ENCODE peak calls at places on chromosomes 3 and 15, in four cellular contexts. L is dorsolateral prefrontal cortex, T is cardiac fibroblast, O is cardiac muscle cell. U is an unnamed sample.

GRCh38 chr3:55688154-55688553 is 201.0 kb upstream of the WNT5A start:
- DNase-seq in L (no peak), T (no peak), O (no peak), U (peak)

GRCh38 chr3:128274837-128275236 is 121.6 kb downstream of the EEFSEC start:
- DNase-seq in L (no peak), T (peak), O (peak), U (no peak)

GRCh38 chr3:149536429-149536828 is 61.9 kb downstream of the TM4SF4 start:
- DNase-seq in L (no peak), T (peak), O (peak), U (no peak)

GRCh38 chr15:92693922-92694331 is 38.4 kb upstream of the FAM174B start:
- DNase-seq in L (no peak), T (peak), O (peak), U (peak)

GRCh38 chr15:59292393-59292792 is 80.3 kb downstream of the MYO1E start:
- DNase-seq in L (peak), T (peak), O (peak), U (peak)

GRCh38 chr3:55951371-55951770 is 464.3 kb upstream of the WNT5A start:
- DNase-seq in L (no peak), T (no peak), O (no peak), U (no peak)

GRCh38 chr3:50660386-50660785 is 14.3 kb upstream of the DOCK3 start:
- DNase-seq in L (peak), T (no peak), O (no peak), U (no peak)

GRCh38 chr3:97823503-97824004 is 1.7 kb downstream of the CRYBG3 start:
- DNase-seq in L (no peak), T (peak), O (peak), U (peak)

GRCh38 chr3:155254445-155254844 is 39.0 kb downstream of the STRIT1 start:
- DNase-seq in L (no peak), T (no peak), O (no peak), U (no peak)

GRCh38 chr3:45865568-45865955 is 20.8 kb upstream of the CCR9 start:
- DNase-seq in L (no peak), T (no peak), O (no peak), U (no peak)

GRCh38 chr15:67152429-67152828 is 87.0 kb downstream of the SMAD3 start:
- DNase-seq in L (no peak), T (no peak), O (no peak), U (no peak)

GRCh38 chr3:46987485-46988401 is 8.3 kb downstream of the NBEAL2 start:
- DNase-seq in L (no peak), T (peak), O (peak), U (peak)

GRCh38 chr3:172939651-172940293 is 189.2 kb downstream of the ECT2 start:
- DNase-seq in L (no peak), T (peak), O (peak), U (no peak)

GRCh38 chr3:116059421-116060096 is 385.7 kb downstream of the LSAMP start:
- DNase-seq in L (no peak), T (peak), O (peak), U (no peak)

GRCh38 chr3:187271582-187271981 is 20.0 kb downstream of the MASP1 start:
- DNase-seq in L (no peak), T (no peak), O (no peak), U (no peak)

GRCh38 chr3:156429125-156429524 is 125.8 kb downstream of the SSR3 start:
- DNase-seq in L (no peak), T (no peak), O (no peak), U (no peak)

GRCh38 chr3:20060924-20061323 is 20.7 kb downstream of the KAT2B start:
- DNase-seq in L (no peak), T (peak), O (peak), U (no peak)

GRCh38 chr3:139281512-139282196 is 62.2 kb upstream of the MRPS22 start:
- DNase-seq in L (peak), T (no peak), O (no peak), U (no peak)

GRCh38 chr3:39067286-39067685 is 15.5 kb downstream of the WDR48 start:
- DNase-seq in L (no peak), T (peak), O (no peak), U (no peak)

GRCh38 chr3:29171583-29171990 is 109.3 kb upstream of the RBMS3 start:
- DNase-seq in L (no peak), T (peak), O (peak), U (peak)

GRCh38 chr15:99863527-99864198 is 130.4 kb upstream of the LYSMD4 start:
- DNase-seq in L (no peak), T (no peak), O (no peak), U (no peak)

GRCh38 chr3:129625071-129625874 is 18.8 kb upstream of the PLXND1 start:
- DNase-seq in L (peak), T (peak), O (no peak), U (no peak)

GRCh38 chr3:178714971-178715832 is 179.0 kb downstream of the KCNMB2 start:
- DNase-seq in L (no peak), T (no peak), O (no peak), U (peak)

GRCh38 chr15:67146214-67146613 is 80.8 kb downstream of the SMAD3 start:
- DNase-seq in L (no peak), T (peak), O (peak), U (no peak)

GRCh38 chr3:129525341-129525968 is 3.0 kb upstream of the RHO start:
- DNase-seq in L (no peak), T (peak), O (peak), U (peak)

GRCh38 chr3:38139191-38139590 is 730 bp downstream of the MYD88 start:
- DNase-seq in L (no peak), T (peak), O (no peak), U (no peak)

GRCh38 chr15:74727727-74728126 is 2.4 kb upstream of the CYP1A1 start:
- DNase-seq in L (no peak), T (no peak), O (no peak), U (no peak)

GRCh38 chr3:4750306-4751056 is 228.8 kb upstream of the BHLHE40 start:
- DNase-seq in L (peak), T (peak), O (no peak), U (peak)

GRCh38 chr3:4748127-4748526 is 231.1 kb upstream of the BHLHE40 start:
- DNase-seq in L (no peak), T (no peak), O (no peak), U (no peak)

GRCh38 chr3:4751057-4752051 is 227.9 kb upstream of the BHLHE40 start:
- DNase-seq in L (no peak), T (peak), O (peak), U (peak)

GRCh38 chr3:4748701-4749378 is 230.4 kb upstream of the BHLHE40 start:
- DNase-seq in L (no peak), T (no peak), O (no peak), U (peak)

GRCh38 chr3:4749567-4750002 is 229.7 kb upstream of the BHLHE40 start:
- DNase-seq in L (no peak), T (no peak), O (no peak), U (peak)
- H3K4me3 ChIP-seq in L (no peak), T (no peak), O (no peak), U (peak)

DNA sequence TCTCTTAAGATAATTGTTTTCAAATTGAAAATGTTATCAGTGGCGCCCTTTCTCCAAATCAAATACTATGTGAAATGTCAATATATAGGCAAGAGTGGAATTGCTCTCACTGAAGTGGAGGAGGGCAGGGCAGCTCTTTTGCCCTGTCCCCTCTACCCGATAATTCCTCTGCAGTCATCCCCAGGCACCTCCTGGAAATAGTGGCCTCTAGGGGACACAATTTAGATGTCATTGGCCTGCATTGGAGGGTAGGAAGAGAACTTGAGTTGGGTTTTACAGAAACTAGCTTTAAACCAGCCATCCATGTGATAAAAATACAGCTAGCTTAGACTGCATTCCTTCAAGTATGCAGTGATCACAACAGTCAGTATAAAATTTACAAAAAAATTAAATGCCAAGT is 288.9 kb downstream of the EDEM1 start:
- DNase-seq in L (no peak), T (no peak), O (no peak), U (no peak)
- TF ChIP-seq CTCF in L (no peak), T (no peak), O (no peak), U (no peak)

GRCh38 chr3:36894924-36895323 is 49.9 kb downstream of the TRANK1 start:
- DNase-seq in L (no peak), T (no peak), O (no peak), U (no peak)
- H3K4me3 ChIP-seq in L (no peak), T (no peak), O (no peak), U (no peak)

GRCh38 chr3:53230041-53230621 is 25.7 kb downstream of the TKT start:
- DNase-seq in L (no peak), T (no peak), O (no peak), U (no peak)
- TF ChIP-seq CTCF in L (no peak), T (no peak), O (no peak), U (peak)

DNA sequence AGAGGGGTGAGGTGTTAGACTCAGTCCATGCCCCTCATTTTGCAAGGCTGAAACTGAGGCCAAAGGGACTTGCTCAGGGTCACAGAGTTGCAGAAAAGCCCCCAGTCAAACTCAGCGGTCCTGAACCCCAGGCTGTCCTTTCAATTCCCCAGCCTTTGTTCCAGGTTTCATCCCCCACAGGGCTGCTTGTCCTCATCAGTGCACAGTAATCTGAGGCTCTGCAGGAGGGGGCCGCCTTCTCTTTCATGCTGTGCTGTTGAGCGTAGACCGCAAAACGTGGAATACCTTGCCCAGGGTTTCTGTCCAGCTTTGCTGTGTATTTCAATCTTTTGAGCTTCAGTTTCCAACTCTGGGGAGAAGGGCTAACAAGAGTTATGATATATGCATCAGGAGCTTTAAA is 64.7 kb downstream of the FAM43A start:
- DNase-seq in L (no peak), T (no peak), O (no peak), U (no peak)
- H3K4me3 ChIP-seq in L (no peak), T (no peak), O (no peak), U (no peak)

DNA sequence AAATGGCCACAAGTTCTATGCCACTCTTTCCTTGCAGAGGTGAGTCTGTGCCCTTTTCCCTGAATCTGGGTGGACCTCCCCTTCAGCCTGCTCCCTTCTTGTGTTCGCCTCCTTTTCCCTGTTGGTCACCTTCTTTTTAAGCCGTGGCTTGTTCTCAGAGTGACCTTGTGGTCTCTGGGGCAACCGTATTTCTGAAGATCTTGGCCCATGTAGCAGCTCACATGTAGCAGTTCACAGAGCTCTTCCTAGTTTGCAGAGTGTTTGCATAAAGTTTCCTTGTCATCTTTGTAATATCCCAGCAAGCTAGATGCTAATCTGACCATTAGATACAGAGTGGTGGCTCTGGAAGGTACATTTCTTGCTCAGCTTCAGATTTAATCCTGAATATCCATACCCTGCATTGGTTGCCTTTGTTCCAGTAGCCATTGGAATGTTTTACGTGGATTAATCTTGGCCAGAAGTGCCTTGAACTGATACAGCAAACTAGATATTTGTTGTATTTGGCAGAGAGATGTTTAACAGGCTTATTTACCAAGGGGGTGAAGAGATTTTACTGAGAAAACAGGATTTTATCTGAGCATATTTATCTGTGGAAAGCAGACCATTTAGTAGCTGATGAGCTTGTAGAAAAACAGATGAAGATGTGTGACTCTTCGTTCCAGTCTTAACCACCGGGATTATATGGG is 40.6 kb upstream of the BSN start:
- DNase-seq in L (no peak), T (no peak), O (no peak), U (no peak)
- TF ChIP-seq CTCF in L (no peak), T (no peak), O (no peak), U (no peak)

U was measured in GM12865.